ENCODE peak calls at places on chromosome 21, in eight cellular contexts. T is hippocampal formation; N is RCC 7860; Y is HAP-1; B is H54; V is activated naive CD4-positive, alpha-beta T cell treated with anti-CD3 and anti-CD28 coated beads, Interleukin-2, amount 50 U/mL, for 16 hours; K is amniotic stem cell; J is upper lobe of right lung. L is an unnamed sample.

GRCh38 chr21:38925923-38926322 is 120.2 kb downstream of the ETS2 start:
- DNase-seq in T (no peak), N (peak; percentile 88), Y (no peak), B (peak; percentile 78), V (no peak), K (peak; percentile 74), J (peak; percentile 71), L (peak; percentile 67)

GRCh38 chr21:45853703-45854342 is 127.7 kb upstream of the COL6A1 start:
- DNase-seq in T (no peak), N (no peak), Y (no peak), B (no peak), V (no peak), K (no peak), J (no peak), L (no peak)

GRCh38 chr21:45844181-45844580 is 137.4 kb upstream of the COL6A1 start:
- DNase-seq in T (no peak), N (no peak), Y (no peak), B (no peak), V (no peak), K (no peak), J (no peak), L (no peak)

GRCh38 chr21:41810597-41810932 is 43.7 kb upstream of the RIPK4 start:
- DNase-seq in T (no peak), N (no peak), Y (no peak), B (no peak), V (no peak), K (no peak), J (no peak), L (no peak)

GRCh38 chr21:41726970-41727783 is 39.7 kb downstream of the RIPK4 start:
- DNase-seq in T (no peak), N (peak; percentile 89), Y (no peak), B (peak; percentile 93), V (no peak), K (no peak), J (no peak), L (no peak)

GRCh38 chr21:16002872-16003466 is 273.2 kb downstream of the USP25 start:
- DNase-seq in T (no peak), N (no peak), Y (no peak), B (no peak), V (no peak), K (no peak), J (no peak), L (no peak)

GRCh38 chr21:42187976-42188653 is 30.8 kb upstream of the ABCG1 start:
- DNase-seq in T (no peak), N (no peak), Y (no peak), B (no peak), V (peak; percentile 73), K (no peak), J (no peak), L (no peak)

GRCh38 chr21:30033441-30033840 is 93.6 kb upstream of the GRIK1 start:
- DNase-seq in T (no peak), N (no peak), Y (no peak), B (no peak), V (no peak), K (no peak), J (no peak), L (no peak)

GRCh38 chr21:43703068-43703880 is 15.7 kb upstream of the PDXK start:
- DNase-seq in T (no peak), N (no peak), Y (peak; percentile 70), B (no peak), V (peak; percentile 37), K (no peak), J (no peak), L (peak; percentile 60)